ENCODE peak calls at places on chromosomes 2 and 18, in ten cellular contexts. R, I, V, E, W, F, H, O, C and J are unnamed samples.

GRCh38 chr2:133819906-133820305 is 251.6 kb upstream of the NCKAP5 start:
- DNase-seq in H (no peak), I (no peak), E (no peak), V (no peak), O (no peak), F (peak), C (no peak), R (no peak), W (no peak), J (no peak)

GRCh38 chr2:27262379-27263286 is at the start of gene SLC30A3:
- DNase-seq in E (peak), F (no peak), W (peak), C (peak), O (peak), R (peak), V (peak), H (no peak), I (peak), J (peak)

GRCh38 chr2:27860111-27860510 is 30.1 kb downstream of the RBKS start:
- DNase-seq in H (peak), R (no peak), W (no peak), I (no peak), V (no peak), C (no peak), O (no peak), F (peak), E (no peak), J (no peak)

GRCh38 chr2:26346454-26347053 is at the start of gene ADGRF3:
- DNase-seq in F (peak), I (peak), E (peak), R (peak), W (peak), C (peak), O (peak), H (no peak), V (no peak), J (peak)

GRCh38 chr18:50632895-50633515 is 73.1 kb downstream of the MAPK4 start:
- DNase-seq in I (no peak), H (no peak), F (no peak), W (no peak), C (no peak), V (no peak), E (peak), O (no peak), R (no peak), J (no peak)

GRCh38 chr2:15965564-15966019 is 25.2 kb downstream of the MYCN start:
- DNase-seq in I (no peak), V (no peak), F (no peak), H (no peak), C (no peak), W (no peak), R (no peak), O (no peak), E (no peak), J (no peak)

GRCh38 chr2:220506466-220506865 is 879.0 kb downstream of the SLC4A3 start:
- DNase-seq in E (no peak), R (no peak), V (no peak), I (no peak), H (no peak), F (no peak), W (no peak), C (no peak), O (no peak), J (no peak)

GRCh38 chr2:120847700-120848321 is 112.1 kb downstream of the GLI2 start:
- DNase-seq in O (no peak), C (no peak), V (no peak), W (peak), F (peak), H (no peak), I (peak), E (peak), R (no peak), J (no peak)

GRCh38 chr2:36245632-36246031 is 109.9 kb upstream of the CRIM1 start:
- DNase-seq in E (no peak), H (no peak), F (peak), I (no peak), R (no peak), V (no peak), C (no peak), W (no peak), O (no peak), J (no peak)

GRCh38 chr2:156004460-156004859 is 328.1 kb downstream of the NR4A2 start:
- DNase-seq in O (no peak), H (no peak), W (no peak), F (no peak), R (no peak), C (no peak), E (no peak), V (no peak), I (no peak), J (no peak)

GRCh38 chr2:98656800-98657199 is 48.4 kb downstream of the UNC50 start:
- DNase-seq in O (no peak), I (no peak), V (no peak), E (no peak), W (no peak), C (no peak), R (no peak), H (no peak), F (no peak), J (no peak)

GRCh38 chr18:10038268-10038667 is 124.5 kb downstream of the VAPA start:
- DNase-seq in W (no peak), R (no peak), H (no peak), I (no peak), V (no peak), O (no peak), C (no peak), F (no peak), E (no peak), J (no peak)

GRCh38 chr2:189129971-189130370 is 49.6 kb downstream of the COL5A2 start:
- DNase-seq in V (no peak), E (no peak), W (no peak), I (no peak), F (peak), C (no peak), O (no peak), H (peak), R (no peak), J (no peak)

GRCh38 chr2:43609304-43609883 is 13.6 kb upstream of the THADA start:
- DNase-seq in O (peak), H (no peak), I (no peak), R (no peak), W (no peak), F (peak), C (no peak), V (peak), E (no peak), J (no peak)

GRCh38 chr2:30410217-30410616 is 36.8 kb upstream of the LCLAT1 start:
- DNase-seq in V (no peak), W (no peak), O (no peak), H (no peak), I (no peak), F (peak), R (no peak), E (no peak), C (no peak), J (no peak)

GRCh38 chr2:27990030-27990590 is 99.6 kb downstream of the BABAM2 start:
- DNase-seq in E (no peak), I (no peak), V (no peak), H (no peak), F (peak), O (no peak), R (no peak), W (no peak), C (no peak), J (no peak)

GRCh38 chr2:151156943-151157705 is 104.5 kb downstream of the RBM43 start:
- DNase-seq in W (no peak), I (no peak), H (no peak), R (no peak), C (no peak), E (no peak), O (no peak), F (peak), V (no peak), J (no peak)

GRCh38 chr2:64777841-64778240 is 124.1 kb upstream of the SERTAD2 start:
- DNase-seq in I (no peak), R (no peak), H (no peak), W (no peak), O (no peak), V (no peak), F (no peak), E (no peak), C (no peak), J (no peak)

GRCh38 chr2:52897511-52898085 is 870.0 kb upstream of the CHAC2 start:
- DNase-seq in V (no peak), C (no peak), H (no peak), W (no peak), I (no peak), O (no peak), F (no peak), R (no peak), E (no peak), J (no peak)

GRCh38 chr2:74822771-74823283 is 11.1 kb upstream of the HK2 start:
- DNase-seq in R (no peak), I (no peak), W (no peak), F (no peak), O (no peak), C (no peak), V (no peak), H (no peak), E (no peak), J (no peak)

GRCh38 chr2:122209377-122209776 is 453.9 kb downstream of the TSN start:
- DNase-seq in O (no peak), C (no peak), F (no peak), I (no peak), R (no peak), H (no peak), V (no peak), E (no peak), W (no peak), J (no peak)

GRCh38 chr18:12304351-12305210 is 3.5 kb upstream of the TUBB6 start:
- DNase-seq in E (peak), F (peak), W (peak), C (no peak), I (no peak), H (peak), O (no peak), R (no peak), V (no peak), J (no peak)

GRCh38 chr2:25098558-25099486 is 56.9 kb downstream of the EFR3B start:
- DNase-seq in V (no peak), E (peak), F (no peak), W (no peak), I (no peak), O (no peak), C (no peak), H (peak), R (peak), J (no peak)

GRCh38 chr2:96342085-96342484 is 6.5 kb downstream of the NCAPH start:
- DNase-seq in E (no peak), V (no peak), F (peak), R (no peak), C (no peak), O (no peak), I (no peak), W (no peak), H (peak), J (no peak)

GRCh38 chr2:60510713-60511112 is 42.7 kb downstream of the BCL11A start:
- DNase-seq in O (no peak), H (no peak), W (no peak), E (no peak), R (no peak), V (no peak), C (no peak), I (no peak), F (no peak), J (no peak)

GRCh38 chr18:23828426-23828825 is 139.2 kb downstream of the LAMA3 start:
- DNase-seq in H (no peak), F (peak), C (no peak), O (no peak), V (peak), W (no peak), E (no peak), R (no peak), I (no peak), J (no peak)

GRCh38 chr2:54122939-54123338 is 7.5 kb downstream of the ACYP2 start:
- DNase-seq in F (peak), E (no peak), V (peak), H (peak), C (no peak), O (no peak), R (no peak), W (no peak), I (no peak), J (peak)

GRCh38 chr2:127081826-127082633 is 24.9 kb downstream of the BIN1 start:
- DNase-seq in W (no peak), V (no peak), R (no peak), I (no peak), F (no peak), O (no peak), E (no peak), H (no peak), C (no peak), J (peak)

GRCh38 chr2:188975497-188976102 is 1.4 kb downstream of the COL3A1 start:
- DNase-seq in R (no peak), E (peak), H (peak), W (no peak), C (peak), I (no peak), F (peak), V (no peak), O (no peak), J (peak)

GRCh38 chr2:133586978-133587377 is 18.7 kb upstream of the NCKAP5 start:
- DNase-seq in F (peak), H (no peak), R (no peak), I (no peak), E (no peak), O (no peak), W (no peak), C (no peak), V (no peak), J (no peak)

GRCh38 chr2:48233005-48233404 is 296.9 kb upstream of the STON1 start:
- DNase-seq in O (no peak), W (no peak), C (no peak), E (no peak), F (no peak), V (no peak), R (no peak), H (no peak), I (no peak), J (no peak)

GRCh38 chr2:46669996-46670793 is 190.8 kb downstream of the TMEM247 start:
- DNase-seq in C (no peak), F (peak), V (no peak), W (no peak), I (no peak), E (no peak), H (no peak), R (no peak), O (no peak), J (no peak)

GRCh38 chr18:10563886-10564285 is 38.1 kb downstream of the NAPG start:
- DNase-seq in E (no peak), O (no peak), V (no peak), I (no peak), R (no peak), C (peak), W (no peak), F (peak), H (no peak), J (peak)

GRCh38 chr2:221309888-221310287 is 262.2 kb downstream of the EPHA4 start:
- DNase-seq in C (no peak), I (no peak), E (no peak), R (no peak), H (no peak), F (no peak), W (no peak), V (no peak), O (peak), J (no peak)

GRCh38 chr2:229715895-229716507 is 1.6 kb upstream of the DNER start:
- DNase-seq in I (no peak), F (no peak), O (peak), W (no peak), E (no peak), C (no peak), V (peak), H (no peak), R (no peak), J (no peak)

GRCh38 chr2:85114586-85115330 is 18.4 kb upstream of the TCF7L1 start:
- DNase-seq in F (no peak), V (no peak), H (no peak), C (no peak), O (no peak), R (no peak), W (no peak), I (no peak), E (no peak), J (no peak)

GRCh38 chr2:127145255-127145899 is 38.4 kb upstream of the BIN1 start:
- DNase-seq in C (no peak), O (no peak), V (no peak), F (peak), W (no peak), R (no peak), E (no peak), H (no peak), I (no peak), J (peak)

GRCh38 chr2:111071480-111072143 is 49.1 kb upstream of the BCL2L11 start:
- DNase-seq in R (no peak), E (no peak), V (no peak), W (no peak), H (peak), F (peak), C (peak), O (no peak), I (no peak), J (no peak)

GRCh38 chr2:120832296-120833070 is 96.8 kb downstream of the GLI2 start:
- DNase-seq in W (peak), H (no peak), E (peak), F (no peak), V (no peak), I (peak), O (no peak), R (no peak), C (peak), J (no peak)

GRCh38 chr2:233852056-233852455 is 2.3 kb downstream of the HJURP start:
- DNase-seq in C (no peak), E (no peak), W (no peak), F (no peak), R (no peak), I (no peak), H (no peak), V (no peak), O (no peak), J (no peak)
- H3K4me3 ChIP-seq in C (no peak), E (no peak), W (no peak), F (peak), R (no peak), I (no peak), H (peak), V (no peak), O (no peak), J (no peak)

GRCh38 chr18:25594351-25594750 is 242.4 kb upstream of the ZNF521 start:
- DNase-seq in V (no peak), O (no peak), E (no peak), C (no peak), W (no peak), H (no peak), I (no peak), F (peak), R (no peak), J (no peak)
- H3K4me3 ChIP-seq in V (no peak), O (no peak), E (no peak), C (no peak), W (no peak), H (no peak), I (no peak), F (no peak), R (no peak), J (no peak)

GRCh38 chr2:158650646-158651357 is 144.3 kb upstream of the DAPL1 start:
- DNase-seq in V (no peak), O (no peak), H (no peak), F (no peak), C (no peak), I (no peak), E (no peak), W (no peak), R (no peak), J (no peak)
- H3K4me3 ChIP-seq in V (no peak), O (no peak), H (no peak), F (no peak), C (no peak), I (no peak), E (no peak), W (no peak), R (no peak), J (no peak)

GRCh38 chr2:190359896-190360376 is 16.5 kb downstream of the INPP1 start:
- DNase-seq in V (no peak), F (peak), H (peak), I (no peak), O (peak), R (peak), W (no peak), C (peak), E (peak), J (peak)
- H3K4me3 ChIP-seq in V (no peak), F (peak), H (peak), I (peak), O (no peak), R (no peak), W (peak), C (no peak), E (peak), J (peak)

DNA sequence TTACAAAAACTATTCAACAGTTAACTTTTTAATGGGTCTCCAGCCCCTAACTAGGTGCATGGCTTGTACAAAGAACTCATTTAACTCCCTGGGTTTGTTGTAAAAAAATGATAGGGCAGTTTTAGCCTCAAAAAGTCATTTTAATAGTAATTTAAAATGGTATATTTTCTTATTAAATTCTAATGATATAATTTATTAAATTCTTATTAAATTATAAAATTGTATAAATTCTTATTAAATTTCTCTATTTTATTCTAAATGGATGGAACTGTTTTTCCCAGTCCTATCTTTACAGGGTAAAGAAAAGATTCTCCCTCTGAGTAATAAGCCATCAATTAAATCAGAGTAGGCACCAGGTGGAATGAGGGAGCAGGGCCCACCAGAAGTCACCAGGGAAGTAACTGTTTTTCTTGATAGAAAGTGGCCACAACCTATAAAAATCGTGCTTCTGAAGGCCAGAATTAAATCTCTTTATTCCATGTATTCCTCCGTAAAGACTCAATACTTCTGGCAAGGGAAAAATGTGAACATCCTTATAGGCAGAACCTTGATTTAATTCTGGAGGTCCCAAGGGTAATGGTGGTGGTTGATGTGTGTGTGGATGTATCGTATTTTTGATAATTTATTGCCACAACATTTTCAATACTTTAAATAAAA is 829 bp downstream of the FKBP7 start:
- DNase-seq in R (no peak), V (no peak), I (no peak), C (no peak), W (no peak), O (no peak), H (no peak), E (no peak), F (no peak), J (no peak)
- H3K4me3 ChIP-seq in R (peak), V (peak), I (peak), C (peak), W (peak), O (peak), H (peak), E (peak), F (peak), J (peak)

GRCh38 chr18:45739268-45739667 is 15.3 kb downstream of the SLC14A1 start:
- DNase-seq in H (no peak), E (no peak), W (no peak), V (no peak), O (no peak), I (no peak), R (no peak), C (no peak), F (no peak), J (no peak)
- H3K4me3 ChIP-seq in H (no peak), E (no peak), W (peak), V (no peak), O (no peak), I (no peak), R (peak), C (no peak), F (no peak), J (no peak)

GRCh38 chr2:128321421-128321775 is 2.7 kb upstream of the HS6ST1 start:
- DNase-seq in R (peak), W (no peak), I (no peak), H (no peak), V (no peak), E (peak), O (no peak), F (no peak), C (peak), J (no peak)
- H3K4me3 ChIP-seq in R (no peak), W (peak), I (peak), H (no peak), V (no peak), E (peak), O (no peak), F (no peak), C (no peak), J (peak)

GRCh38 chr2:176152350-176153181 is 1.2 kb downstream of the HOXD4 start:
- DNase-seq in I (no peak), V (no peak), E (no peak), F (peak), W (no peak), H (no peak), O (no peak), R (no peak), C (no peak), J (no peak)
- H3K4me3 ChIP-seq in I (no peak), V (no peak), E (no peak), F (no peak), W (no peak), H (no peak), O (no peak), R (no peak), C (no peak), J (no peak)

GRCh38 chr2:231605607-231606091 is 13.0 kb downstream of the TEX44 start:
- DNase-seq in I (no peak), H (no peak), O (no peak), R (peak), C (peak), F (no peak), E (peak), W (no peak), V (no peak), J (peak)
- H3K4me3 ChIP-seq in I (no peak), H (no peak), O (no peak), R (no peak), C (no peak), F (no peak), E (peak), W (no peak), V (no peak), J (peak)

DNA sequence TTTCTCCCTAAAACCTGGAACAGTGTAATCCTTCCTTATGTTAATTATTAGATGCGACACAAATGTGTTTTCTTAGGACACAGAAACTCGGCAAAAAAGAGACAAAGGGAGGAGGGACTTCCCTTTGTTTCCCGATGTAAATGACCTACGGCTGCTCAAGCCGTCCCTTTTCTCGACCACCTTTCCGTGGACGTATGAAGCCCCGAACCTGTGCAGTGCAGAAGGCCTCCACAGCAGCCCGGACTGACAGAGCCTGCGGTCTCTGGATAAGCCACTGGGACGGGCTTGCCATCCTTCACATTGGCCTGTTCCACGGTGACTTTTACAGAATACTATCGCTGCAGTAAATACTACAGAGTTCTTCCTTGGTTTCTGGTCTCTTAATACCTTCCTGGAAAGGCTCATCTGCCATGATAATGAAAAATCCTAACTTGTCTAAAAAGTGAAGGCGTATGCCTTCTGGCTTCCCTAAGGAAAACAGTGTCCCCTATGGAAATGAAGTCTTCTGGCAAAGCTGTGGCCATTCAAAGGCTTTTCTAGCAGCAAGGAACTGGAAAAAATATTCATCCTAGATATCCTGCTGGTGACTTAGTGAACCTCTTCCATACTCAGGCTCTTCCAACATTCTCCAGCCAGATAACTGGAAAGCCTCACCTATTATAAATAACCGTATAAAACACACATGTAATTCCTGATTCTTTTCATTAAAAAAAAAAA is 84.9 kb downstream of the RBMS1 start:
- DNase-seq in O (no peak), I (no peak), R (peak), C (no peak), V (no peak), F (no peak), H (no peak), E (no peak), W (no peak), J (no peak)
- H3K4me3 ChIP-seq in O (peak), I (peak), R (peak), C (no peak), V (no peak), F (peak), H (peak), E (peak), W (peak), J (peak)